ENCODE peak calls at places on chromosomes 5 and 9, in seven cellular contexts. One of them, this sample, is unnamed.

GRCh38 chr5:83397658-83398057 is 73.9 kb upstream of the VCAN start:
- DNase-seq in A172: no peak
- DNase-seq in HFF-Myc: no peak
- DNase-seq in activated CD4-positive, alpha-beta T cell treated with anti-CD3 and anti-CD28 coated beads, Interleukin-2, amount 50 U/mL, for 24 hours: no peak
- DNase-seq in stimulated activated CD4-positive, alpha-beta T cell treated with anti-CD3 and anti-CD28 coated beads, Interleukin-2, amount 100 ng/mL, for 48 hours: no peak
- DNase-seq in occipital lobe: no peak
- DNase-seq in activated CD8-positive, alpha-beta memory T cell treated with anti-CD3 and anti-CD28 coated beads, Interleukin-2, amount 10 ng/mL, durations not matched to agents 7 days and 5 days: no peak
- DNase-seq in this sample: no peak

GRCh38 chr5:39178171-39178570 is 41.2 kb downstream of the FYB1 start:
- DNase-seq in stimulated activated CD4-positive, alpha-beta T cell treated with anti-CD3 and anti-CD28 coated beads, Interleukin-2, amount 100 ng/mL, for 48 hours: no peak
- DNase-seq in activated CD8-positive, alpha-beta memory T cell treated with anti-CD3 and anti-CD28 coated beads, Interleukin-2, amount 10 ng/mL, durations not matched to agents 7 days and 5 days: no peak
- DNase-seq in occipital lobe: no peak
- DNase-seq in activated CD4-positive, alpha-beta T cell treated with anti-CD3 and anti-CD28 coated beads, Interleukin-2, amount 50 U/mL, for 24 hours: no peak
- DNase-seq in HFF-Myc: peak
- DNase-seq in A172: peak
- DNase-seq in this sample: no peak

GRCh38 chr5:137022043-137022442 is 477.1 kb downstream of the SPOCK1 start:
- DNase-seq in activated CD4-positive, alpha-beta T cell treated with anti-CD3 and anti-CD28 coated beads, Interleukin-2, amount 50 U/mL, for 24 hours: no peak
- DNase-seq in stimulated activated CD4-positive, alpha-beta T cell treated with anti-CD3 and anti-CD28 coated beads, Interleukin-2, amount 100 ng/mL, for 48 hours: no peak
- DNase-seq in activated CD8-positive, alpha-beta memory T cell treated with anti-CD3 and anti-CD28 coated beads, Interleukin-2, amount 10 ng/mL, durations not matched to agents 7 days and 5 days: no peak
- DNase-seq in A172: peak
- DNase-seq in HFF-Myc: no peak
- DNase-seq in occipital lobe: no peak
- DNase-seq in this sample: no peak

GRCh38 chr5:133682496-133682895 is 70.2 kb upstream of the FSTL4 start:
- DNase-seq in HFF-Myc: no peak
- DNase-seq in occipital lobe: no peak
- DNase-seq in A172: no peak
- DNase-seq in activated CD4-positive, alpha-beta T cell treated with anti-CD3 and anti-CD28 coated beads, Interleukin-2, amount 50 U/mL, for 24 hours: no peak
- DNase-seq in stimulated activated CD4-positive, alpha-beta T cell treated with anti-CD3 and anti-CD28 coated beads, Interleukin-2, amount 100 ng/mL, for 48 hours: no peak
- DNase-seq in activated CD8-positive, alpha-beta memory T cell treated with anti-CD3 and anti-CD28 coated beads, Interleukin-2, amount 10 ng/mL, durations not matched to agents 7 days and 5 days: peak
- DNase-seq in this sample: no peak

GRCh38 chr9:92696619-92697018 is 26.7 kb upstream of the IPPK start:
- DNase-seq in activated CD8-positive, alpha-beta memory T cell treated with anti-CD3 and anti-CD28 coated beads, Interleukin-2, amount 10 ng/mL, durations not matched to agents 7 days and 5 days: no peak
- DNase-seq in HFF-Myc: no peak
- DNase-seq in activated CD4-positive, alpha-beta T cell treated with anti-CD3 and anti-CD28 coated beads, Interleukin-2, amount 50 U/mL, for 24 hours: no peak
- DNase-seq in occipital lobe: no peak
- DNase-seq in stimulated activated CD4-positive, alpha-beta T cell treated with anti-CD3 and anti-CD28 coated beads, Interleukin-2, amount 100 ng/mL, for 48 hours: no peak
- DNase-seq in A172: no peak
- DNase-seq in this sample: no peak

GRCh38 chr9:132594412-132594811 is 12.0 kb downstream of the BARHL1 start:
- DNase-seq in HFF-Myc: no peak
- DNase-seq in activated CD4-positive, alpha-beta T cell treated with anti-CD3 and anti-CD28 coated beads, Interleukin-2, amount 50 U/mL, for 24 hours: no peak
- DNase-seq in activated CD8-positive, alpha-beta memory T cell treated with anti-CD3 and anti-CD28 coated beads, Interleukin-2, amount 10 ng/mL, durations not matched to agents 7 days and 5 days: no peak
- DNase-seq in stimulated activated CD4-positive, alpha-beta T cell treated with anti-CD3 and anti-CD28 coated beads, Interleukin-2, amount 100 ng/mL, for 48 hours: no peak
- DNase-seq in occipital lobe: no peak
- DNase-seq in A172: no peak
- DNase-seq in this sample: no peak

GRCh38 chr5:106476630-106477029 is 1194.1 kb downstream of the EFNA5 start:
- DNase-seq in stimulated activated CD4-positive, alpha-beta T cell treated with anti-CD3 and anti-CD28 coated beads, Interleukin-2, amount 100 ng/mL, for 48 hours: no peak
- DNase-seq in occipital lobe: no peak
- DNase-seq in A172: no peak
- DNase-seq in activated CD8-positive, alpha-beta memory T cell treated with anti-CD3 and anti-CD28 coated beads, Interleukin-2, amount 10 ng/mL, durations not matched to agents 7 days and 5 days: no peak
- DNase-seq in HFF-Myc: no peak
- DNase-seq in activated CD4-positive, alpha-beta T cell treated with anti-CD3 and anti-CD28 coated beads, Interleukin-2, amount 50 U/mL, for 24 hours: no peak
- DNase-seq in this sample: no peak

GRCh38 chr5:124583469-124584350 is 162.7 kb downstream of the ZNF608 start:
- DNase-seq in HFF-Myc: peak
- DNase-seq in occipital lobe: no peak
- DNase-seq in activated CD4-positive, alpha-beta T cell treated with anti-CD3 and anti-CD28 coated beads, Interleukin-2, amount 50 U/mL, for 24 hours: no peak
- DNase-seq in A172: peak
- DNase-seq in activated CD8-positive, alpha-beta memory T cell treated with anti-CD3 and anti-CD28 coated beads, Interleukin-2, amount 10 ng/mL, durations not matched to agents 7 days and 5 days: no peak
- DNase-seq in stimulated activated CD4-positive, alpha-beta T cell treated with anti-CD3 and anti-CD28 coated beads, Interleukin-2, amount 100 ng/mL, for 48 hours: no peak
- DNase-seq in this sample: no peak

GRCh38 chr9:1768561-1768960 is 246.6 kb upstream of the SMARCA2 start:
- DNase-seq in stimulated activated CD4-positive, alpha-beta T cell treated with anti-CD3 and anti-CD28 coated beads, Interleukin-2, amount 100 ng/mL, for 48 hours: no peak
- DNase-seq in activated CD4-positive, alpha-beta T cell treated with anti-CD3 and anti-CD28 coated beads, Interleukin-2, amount 50 U/mL, for 24 hours: no peak
- DNase-seq in A172: no peak
- DNase-seq in activated CD8-positive, alpha-beta memory T cell treated with anti-CD3 and anti-CD28 coated beads, Interleukin-2, amount 10 ng/mL, durations not matched to agents 7 days and 5 days: no peak
- DNase-seq in HFF-Myc: no peak
- DNase-seq in occipital lobe: no peak
- DNase-seq in this sample: no peak

GRCh38 chr5:178777557-178777956 is 47.1 kb upstream of the ZNF354A start:
- DNase-seq in A172: no peak
- DNase-seq in activated CD8-positive, alpha-beta memory T cell treated with anti-CD3 and anti-CD28 coated beads, Interleukin-2, amount 10 ng/mL, durations not matched to agents 7 days and 5 days: no peak
- DNase-seq in activated CD4-positive, alpha-beta T cell treated with anti-CD3 and anti-CD28 coated beads, Interleukin-2, amount 50 U/mL, for 24 hours: no peak
- DNase-seq in HFF-Myc: no peak
- DNase-seq in occipital lobe: no peak
- DNase-seq in stimulated activated CD4-positive, alpha-beta T cell treated with anti-CD3 and anti-CD28 coated beads, Interleukin-2, amount 100 ng/mL, for 48 hours: no peak
- DNase-seq in this sample: no peak

GRCh38 chr5:159899067-159900049 is 16.9 kb upstream of the ADRA1B start:
- DNase-seq in activated CD4-positive, alpha-beta T cell treated with anti-CD3 and anti-CD28 coated beads, Interleukin-2, amount 50 U/mL, for 24 hours: no peak
- DNase-seq in activated CD8-positive, alpha-beta memory T cell treated with anti-CD3 and anti-CD28 coated beads, Interleukin-2, amount 10 ng/mL, durations not matched to agents 7 days and 5 days: no peak
- DNase-seq in occipital lobe: no peak
- DNase-seq in stimulated activated CD4-positive, alpha-beta T cell treated with anti-CD3 and anti-CD28 coated beads, Interleukin-2, amount 100 ng/mL, for 48 hours: no peak
- DNase-seq in HFF-Myc: peak
- DNase-seq in A172: peak
- DNase-seq in this sample: no peak

GRCh38 chr5:156913719-156914370 is 49.2 kb downstream of the TIMD4 start:
- DNase-seq in A172: no peak
- DNase-seq in HFF-Myc: no peak
- DNase-seq in activated CD8-positive, alpha-beta memory T cell treated with anti-CD3 and anti-CD28 coated beads, Interleukin-2, amount 10 ng/mL, durations not matched to agents 7 days and 5 days: peak
- DNase-seq in occipital lobe: no peak
- DNase-seq in activated CD4-positive, alpha-beta T cell treated with anti-CD3 and anti-CD28 coated beads, Interleukin-2, amount 50 U/mL, for 24 hours: no peak
- DNase-seq in stimulated activated CD4-positive, alpha-beta T cell treated with anti-CD3 and anti-CD28 coated beads, Interleukin-2, amount 100 ng/mL, for 48 hours: no peak
- DNase-seq in this sample: no peak

GRCh38 chr5:74030821-74031220 is 404.8 kb downstream of the ARHGEF28 start:
- DNase-seq in A172: no peak
- DNase-seq in stimulated activated CD4-positive, alpha-beta T cell treated with anti-CD3 and anti-CD28 coated beads, Interleukin-2, amount 100 ng/mL, for 48 hours: no peak
- DNase-seq in activated CD4-positive, alpha-beta T cell treated with anti-CD3 and anti-CD28 coated beads, Interleukin-2, amount 50 U/mL, for 24 hours: no peak
- DNase-seq in occipital lobe: no peak
- DNase-seq in activated CD8-positive, alpha-beta memory T cell treated with anti-CD3 and anti-CD28 coated beads, Interleukin-2, amount 10 ng/mL, durations not matched to agents 7 days and 5 days: no peak
- DNase-seq in HFF-Myc: no peak
- DNase-seq in this sample: no peak

GRCh38 chr5:171913987-171914273 is 92.5 kb downstream of the FBXW11 start:
- DNase-seq in HFF-Myc: no peak
- DNase-seq in stimulated activated CD4-positive, alpha-beta T cell treated with anti-CD3 and anti-CD28 coated beads, Interleukin-2, amount 100 ng/mL, for 48 hours: no peak
- DNase-seq in activated CD8-positive, alpha-beta memory T cell treated with anti-CD3 and anti-CD28 coated beads, Interleukin-2, amount 10 ng/mL, durations not matched to agents 7 days and 5 days: no peak
- DNase-seq in activated CD4-positive, alpha-beta T cell treated with anti-CD3 and anti-CD28 coated beads, Interleukin-2, amount 50 U/mL, for 24 hours: no peak
- DNase-seq in A172: no peak
- DNase-seq in occipital lobe: no peak
- DNase-seq in this sample: no peak

GRCh38 chr5:473344-474192 is 30.6 kb downstream of the EXOC3 start:
- DNase-seq in activated CD4-positive, alpha-beta T cell treated with anti-CD3 and anti-CD28 coated beads, Interleukin-2, amount 50 U/mL, for 24 hours: peak
- DNase-seq in HFF-Myc: no peak
- DNase-seq in occipital lobe: no peak
- DNase-seq in stimulated activated CD4-positive, alpha-beta T cell treated with anti-CD3 and anti-CD28 coated beads, Interleukin-2, amount 100 ng/mL, for 48 hours: no peak
- DNase-seq in activated CD8-positive, alpha-beta memory T cell treated with anti-CD3 and anti-CD28 coated beads, Interleukin-2, amount 10 ng/mL, durations not matched to agents 7 days and 5 days: no peak
- DNase-seq in A172: peak
- DNase-seq in this sample: peak

This sample was measured in mesothelial cell of epicardium.